ENCODE peak calls at places on chromosomes 11 and 22, in five cellular contexts. One of them, this sample, is unnamed. For H3K27me3, the result is how much of the 10 kb centered on the place peaks cover.

GRCh38 chr22:27662359-27663030 is 139.1 kb downstream of the MN1 start:
- DNase-seq in PC-3: no peak
- DNase-seq in cardiac muscle cell: peak
- DNase-seq in HCT116: no peak
- DNase-seq in heart right ventricle: peak
- DNase-seq in this sample: no peak

GRCh38 chr11:18853086-18853720 is 61.6 kb upstream of the PTPN5 start:
- DNase-seq in PC-3: peak
- DNase-seq in cardiac muscle cell: peak
- DNase-seq in HCT116: peak
- DNase-seq in heart right ventricle: no peak
- DNase-seq in this sample: peak

GRCh38 chr22:29426476-29426875 is 11.9 kb upstream of the RFPL1 start:
- DNase-seq in PC-3: no peak
- DNase-seq in cardiac muscle cell: no peak
- DNase-seq in HCT116: no peak
- DNase-seq in heart right ventricle: no peak
- DNase-seq in this sample: no peak

GRCh38 chr11:122333476-122333875 is 217.5 kb upstream of the BLID start:
- DNase-seq in PC-3: no peak
- DNase-seq in cardiac muscle cell: no peak
- DNase-seq in HCT116: no peak
- DNase-seq in heart right ventricle: no peak
- DNase-seq in this sample: no peak

GRCh38 chr11:64876835-64877341 is 1.5 kb downstream of the EHD1 start:
- DNase-seq in PC-3: peak
- DNase-seq in cardiac muscle cell: no peak
- DNase-seq in HCT116: no peak
- DNase-seq in heart right ventricle: no peak
- DNase-seq in this sample: no peak

GRCh38 chr22:39396797-39397195 is 2.8 kb upstream of the TAB1 start:
- DNase-seq in PC-3: no peak
- DNase-seq in cardiac muscle cell: no peak
- DNase-seq in HCT116: no peak
- DNase-seq in heart right ventricle: no peak
- DNase-seq in this sample: no peak

GRCh38 chr11:73157141-73158010 is 15.3 kb upstream of the FCHSD2 start:
- DNase-seq in PC-3: no peak
- DNase-seq in cardiac muscle cell: peak
- DNase-seq in HCT116: no peak
- DNase-seq in heart right ventricle: peak
- DNase-seq in this sample: no peak

GRCh38 chr11:6362185-6362867 is 27.9 kb upstream of the SMPD1 start:
- DNase-seq in PC-3: no peak
- DNase-seq in cardiac muscle cell: no peak
- DNase-seq in HCT116: no peak
- DNase-seq in heart right ventricle: peak
- DNase-seq in this sample: no peak

GRCh38 chr11:70628881-70629844 is 230.8 kb downstream of the CTTN start:
- DNase-seq in PC-3: no peak
- DNase-seq in cardiac muscle cell: peak
- DNase-seq in HCT116: no peak
- DNase-seq in heart right ventricle: peak
- DNase-seq in this sample: no peak

GRCh38 chr11:24386551-24387404 is 110.1 kb upstream of the LUZP2 start:
- DNase-seq in PC-3: peak
- DNase-seq in cardiac muscle cell: peak
- DNase-seq in HCT116: no peak
- DNase-seq in heart right ventricle: no peak
- DNase-seq in this sample: no peak

GRCh38 chr11:90601261-90601660 is 378.4 kb upstream of the CHORDC1 start:
- DNase-seq in PC-3: no peak
- DNase-seq in cardiac muscle cell: no peak
- DNase-seq in HCT116: no peak
- DNase-seq in heart right ventricle: no peak
- DNase-seq in this sample: no peak

DNA sequence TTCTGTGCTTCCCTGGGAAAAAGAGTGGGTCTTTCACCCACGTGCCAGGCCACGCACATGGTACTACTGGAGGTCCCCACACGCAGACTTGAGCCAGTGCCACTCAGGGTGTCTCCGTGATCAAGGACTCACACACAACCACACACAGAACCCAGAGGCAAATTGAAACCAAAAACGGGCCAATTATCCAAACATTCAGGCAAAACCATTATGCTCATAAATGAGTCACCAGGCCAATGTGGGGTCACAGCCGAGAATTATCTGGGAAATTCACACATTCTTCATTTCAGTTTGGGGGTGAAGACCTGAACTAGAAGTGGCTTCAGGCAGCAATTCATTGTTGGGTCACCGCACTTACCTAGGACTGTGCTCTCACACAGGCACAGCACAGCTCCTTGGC is 28.1 kb downstream of the ADA2 start:
- DNase-seq in PC-3: peak
- DNase-seq in cardiac muscle cell: peak
- DNase-seq in HCT116: no peak
- DNase-seq in heart right ventricle: no peak
- DNase-seq in this sample: no peak
- H3K4me3 ChIP-seq in PC-3: no peak
- H3K4me3 ChIP-seq in cardiac muscle cell: no peak
- H3K4me3 ChIP-seq in HCT116: no peak
- H3K4me3 ChIP-seq in heart right ventricle: no peak
- H3K4me3 ChIP-seq in this sample: no peak

GRCh38 chr22:25112538-25113253 is 87.0 kb upstream of the CRYBB3 start:
- DNase-seq in PC-3: no peak
- DNase-seq in cardiac muscle cell: no peak
- DNase-seq in HCT116: no peak
- DNase-seq in heart right ventricle: no peak
- DNase-seq in this sample: no peak
- H3K27me3 ChIP-seq in PC-3: under half
- H3K27me3 ChIP-seq in cardiac muscle cell: under half
- H3K27me3 ChIP-seq in HCT116: under half
- H3K27me3 ChIP-seq in heart right ventricle: under half
- H3K27me3 ChIP-seq in this sample: under half

DNA sequence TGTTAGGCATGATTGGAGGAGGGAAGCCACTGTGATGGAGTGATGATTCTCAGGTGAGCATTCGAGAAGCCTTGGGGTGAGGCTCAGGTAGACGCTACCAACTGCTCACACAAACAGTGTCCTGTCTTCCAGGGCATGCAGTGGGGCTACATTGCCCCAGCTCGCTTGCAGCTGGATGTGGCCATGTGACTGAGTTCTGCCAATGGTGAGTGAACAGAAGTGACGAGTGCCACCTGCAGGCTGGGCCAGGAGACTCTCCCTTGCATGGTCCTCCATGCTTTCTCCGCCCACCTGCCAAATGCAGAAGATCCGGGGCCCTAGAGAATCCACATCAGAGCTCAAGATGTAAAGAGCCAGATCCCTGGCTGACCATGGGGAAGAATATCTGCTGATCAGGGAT is 195.9 kb downstream of the BCR start:
- DNase-seq in PC-3: peak
- DNase-seq in cardiac muscle cell: peak
- DNase-seq in HCT116: peak
- DNase-seq in heart right ventricle: no peak
- DNase-seq in this sample: peak
- TF ChIP-seq CTCF in PC-3: peak
- TF ChIP-seq CTCF in cardiac muscle cell: peak
- TF ChIP-seq CTCF in HCT116: peak
- TF ChIP-seq CTCF in heart right ventricle: no peak
- TF ChIP-seq CTCF in this sample: peak

GRCh38 chr11:77108436-77108835 is 5.8 kb downstream of the OMP start:
- DNase-seq in PC-3: no peak
- DNase-seq in cardiac muscle cell: no peak
- DNase-seq in HCT116: no peak
- DNase-seq in heart right ventricle: no peak
- DNase-seq in this sample: no peak

GRCh38 chr11:77107950-77108349 is 5.3 kb downstream of the OMP start:
- DNase-seq in PC-3: peak
- DNase-seq in cardiac muscle cell: peak
- DNase-seq in HCT116: peak
- DNase-seq in heart right ventricle: no peak
- DNase-seq in this sample: no peak

GRCh38 chr11:77111277-77111676 is 8.6 kb downstream of the OMP start:
- DNase-seq in PC-3: peak
- DNase-seq in cardiac muscle cell: no peak
- DNase-seq in HCT116: no peak
- DNase-seq in heart right ventricle: no peak
- DNase-seq in this sample: no peak

GRCh38 chr11:77110836-77111235 is 8.2 kb downstream of the OMP start:
- DNase-seq in PC-3: no peak
- DNase-seq in cardiac muscle cell: no peak
- DNase-seq in HCT116: no peak
- DNase-seq in heart right ventricle: no peak
- DNase-seq in this sample: no peak

DNA sequence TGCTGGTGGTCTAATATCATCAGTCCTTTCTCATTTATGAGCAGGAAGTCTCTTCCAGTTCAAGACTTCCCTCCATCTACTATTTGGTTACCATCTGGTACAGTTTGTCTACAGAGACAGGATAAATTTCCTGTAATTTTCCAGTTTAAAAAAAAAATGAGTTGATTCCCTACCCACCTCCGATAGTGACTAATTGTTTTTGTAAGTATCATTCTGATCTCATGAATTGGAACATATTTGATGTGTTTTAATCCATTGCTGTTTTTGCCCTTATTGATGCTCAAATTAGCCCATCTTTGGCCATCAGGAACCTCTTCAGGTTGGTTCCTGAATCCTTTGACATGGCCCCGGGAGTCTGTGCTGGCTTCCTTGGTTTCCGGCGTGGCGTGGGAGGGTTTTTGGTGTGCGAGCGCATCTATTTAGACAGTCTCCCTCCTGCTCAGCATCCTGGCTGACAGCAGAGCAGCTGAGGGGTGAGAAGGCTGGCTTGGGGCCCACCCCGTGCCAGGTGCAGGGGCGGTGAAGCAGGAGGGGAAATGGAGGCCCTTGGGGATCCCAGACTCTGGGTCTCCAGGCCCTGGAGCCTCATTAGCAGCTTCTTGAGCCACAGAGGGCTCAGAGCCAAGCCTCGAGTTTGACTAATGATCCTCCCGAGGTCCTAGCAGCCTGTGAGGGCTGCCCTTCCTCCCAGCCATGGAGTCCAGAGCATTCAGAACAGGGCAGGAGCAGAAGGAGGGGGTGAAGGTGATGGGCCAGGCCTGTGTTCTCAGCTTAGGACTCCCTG is 6.8 kb downstream of the OMP start:
- DNase-seq in PC-3: no peak
- DNase-seq in cardiac muscle cell: peak
- DNase-seq in HCT116: no peak
- DNase-seq in heart right ventricle: no peak
- DNase-seq in this sample: no peak
- H3K4me3 ChIP-seq in PC-3: no peak
- H3K4me3 ChIP-seq in cardiac muscle cell: no peak
- H3K4me3 ChIP-seq in HCT116: no peak
- H3K4me3 ChIP-seq in heart right ventricle: no peak
- H3K4me3 ChIP-seq in this sample: no peak

GRCh38 chr22:22208657-22209056 is 35.9 kb upstream of the VPREB1 start:
- DNase-seq in PC-3: no peak
- DNase-seq in cardiac muscle cell: no peak
- DNase-seq in HCT116: no peak
- DNase-seq in heart right ventricle: no peak
- DNase-seq in this sample: no peak
- H3K27me3 ChIP-seq in PC-3: under half
- H3K27me3 ChIP-seq in cardiac muscle cell: half or more
- H3K27me3 ChIP-seq in HCT116: under half
- H3K27me3 ChIP-seq in heart right ventricle: under half
- H3K27me3 ChIP-seq in this sample: under half

GRCh38 chr11:14041040-14041439 is 78.5 kb downstream of the SPON1 start:
- DNase-seq in PC-3: peak
- DNase-seq in cardiac muscle cell: peak
- DNase-seq in HCT116: peak
- DNase-seq in heart right ventricle: no peak
- DNase-seq in this sample: no peak
- TF ChIP-seq CTCF in PC-3: peak
- TF ChIP-seq CTCF in cardiac muscle cell: peak
- TF ChIP-seq CTCF in HCT116: peak
- TF ChIP-seq CTCF in heart right ventricle: no peak
- TF ChIP-seq CTCF in this sample: peak

DNA sequence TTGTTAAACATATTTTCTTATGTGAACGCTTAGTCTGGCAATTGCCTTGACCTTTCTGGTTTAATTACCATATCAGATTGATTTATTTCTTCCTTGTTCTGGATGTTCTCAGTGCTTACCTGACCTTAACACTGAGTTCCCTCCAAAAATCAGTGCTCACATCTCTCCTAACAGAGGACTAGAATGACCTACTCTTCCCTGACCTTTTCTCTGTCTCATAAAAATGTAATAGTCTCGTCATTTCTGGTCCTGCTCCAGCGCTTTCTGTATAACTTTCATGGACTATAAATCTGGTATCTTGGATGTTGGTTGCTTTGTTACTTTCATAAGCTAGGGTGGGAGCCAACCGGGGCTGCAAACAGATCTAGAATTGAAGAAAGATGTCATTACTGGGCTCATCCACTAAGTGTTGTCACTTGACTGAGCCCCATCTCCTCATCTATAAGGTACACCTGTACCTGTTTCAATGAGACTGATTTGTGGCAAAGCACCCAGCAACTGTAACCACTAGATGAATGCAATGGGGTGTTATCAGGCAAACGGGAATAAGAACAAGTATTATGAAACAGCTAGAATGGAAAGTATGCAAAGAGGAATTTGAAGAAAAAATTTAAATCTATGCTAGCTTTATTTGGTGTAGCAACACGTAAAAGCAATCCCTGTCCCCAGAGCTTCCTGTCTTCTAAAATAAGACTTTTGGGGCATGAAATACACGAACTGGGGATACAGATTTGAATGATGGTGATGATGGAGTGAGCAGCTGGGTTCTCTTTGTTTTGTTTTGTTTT is 2.4 kb downstream of the FADS2 start:
- DNase-seq in PC-3: no peak
- DNase-seq in cardiac muscle cell: peak
- DNase-seq in HCT116: no peak
- DNase-seq in heart right ventricle: no peak
- DNase-seq in this sample: no peak
- H3K4me3 ChIP-seq in PC-3: peak
- H3K4me3 ChIP-seq in cardiac muscle cell: no peak
- H3K4me3 ChIP-seq in HCT116: no peak
- H3K4me3 ChIP-seq in heart right ventricle: peak
- H3K4me3 ChIP-seq in this sample: peak

DNA sequence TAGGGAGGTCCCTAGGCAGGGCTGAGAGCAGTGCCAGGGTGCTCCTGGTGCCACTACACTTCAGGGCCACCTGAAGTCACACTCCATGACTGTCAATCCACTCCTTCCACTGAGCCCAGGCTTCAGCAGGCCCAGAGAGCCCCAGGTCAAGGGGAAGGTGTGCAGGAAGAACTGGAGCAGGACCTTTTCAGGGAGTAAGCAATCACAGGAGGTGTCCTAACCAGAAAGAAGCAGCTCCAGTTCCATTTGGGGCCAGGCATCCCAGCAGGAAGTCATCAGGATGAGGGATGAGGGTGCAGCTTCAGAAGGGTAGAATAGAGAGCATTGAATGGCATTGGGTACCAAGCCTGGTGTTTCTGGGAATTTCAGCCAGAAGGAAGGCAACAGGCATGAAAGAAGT is 556.5 kb downstream of the INSC start:
- DNase-seq in PC-3: no peak
- DNase-seq in cardiac muscle cell: no peak
- DNase-seq in HCT116: no peak
- DNase-seq in heart right ventricle: no peak
- DNase-seq in this sample: no peak
- H3K27me3 ChIP-seq in PC-3: under half
- H3K27me3 ChIP-seq in cardiac muscle cell: under half
- H3K27me3 ChIP-seq in HCT116: under half
- H3K27me3 ChIP-seq in heart right ventricle: under half
- H3K27me3 ChIP-seq in this sample: under half

This sample was measured in WERI-Rb-1.